ENCODE peak calls at places on chromosomes 16 and 17, in seven cellular contexts. One of them, this sample, is unnamed.

GRCh38 chr16:56332464-56333079 is 92.8 kb downstream of the AMFR start:
- DNase-seq in vagina: no peak
- DNase-seq in HFF-Myc: peak
- DNase-seq in fibroblast of villous mesenchyme: peak
- DNase-seq in ascending aorta: no peak
- DNase-seq in heart right ventricle: peak
- DNase-seq in A549: peak
- DNase-seq in this sample: no peak

GRCh38 chr17:11300738-11301137 is 59.7 kb downstream of the SHISA6 start:
- DNase-seq in vagina: no peak
- DNase-seq in heart right ventricle: no peak
- DNase-seq in HFF-Myc: no peak
- DNase-seq in fibroblast of villous mesenchyme: no peak
- DNase-seq in ascending aorta: no peak
- DNase-seq in A549: no peak
- DNase-seq in this sample: no peak

GRCh38 chr17:302300-302698 is 50.3 kb downstream of the RPH3AL start:
- DNase-seq in HFF-Myc: no peak
- DNase-seq in heart right ventricle: peak
- DNase-seq in vagina: no peak
- DNase-seq in fibroblast of villous mesenchyme: no peak
- DNase-seq in A549: no peak
- DNase-seq in ascending aorta: no peak
- DNase-seq in this sample: no peak

GRCh38 chr16:25060920-25061319 is 45.8 kb upstream of the ARHGAP17 start:
- DNase-seq in A549: no peak
- DNase-seq in HFF-Myc: no peak
- DNase-seq in heart right ventricle: no peak
- DNase-seq in vagina: no peak
- DNase-seq in fibroblast of villous mesenchyme: peak
- DNase-seq in ascending aorta: no peak
- DNase-seq in this sample: no peak

GRCh38 chr17:1568950-1569810 is 6.6 kb upstream of the PITPNA start:
- DNase-seq in vagina: no peak
- DNase-seq in heart right ventricle: no peak
- DNase-seq in fibroblast of villous mesenchyme: no peak
- DNase-seq in HFF-Myc: no peak
- DNase-seq in ascending aorta: no peak
- DNase-seq in A549: no peak
- DNase-seq in this sample: no peak

GRCh38 chr17:71572343-71572742 is 548.5 kb upstream of the SOX9 start:
- DNase-seq in fibroblast of villous mesenchyme: no peak
- DNase-seq in heart right ventricle: no peak
- DNase-seq in HFF-Myc: no peak
- DNase-seq in ascending aorta: no peak
- DNase-seq in A549: no peak
- DNase-seq in vagina: no peak
- DNase-seq in this sample: no peak

GRCh38 chr16:1545044-1545736 is 11.7 kb downstream of the TMEM204 start:
- DNase-seq in vagina: no peak
- DNase-seq in fibroblast of villous mesenchyme: peak
- DNase-seq in A549: no peak
- DNase-seq in heart right ventricle: peak
- DNase-seq in ascending aorta: no peak
- DNase-seq in HFF-Myc: no peak
- DNase-seq in this sample: no peak

GRCh38 chr17:16872836-16873653 is 98.9 kb downstream of the TNFRSF13B start:
- DNase-seq in vagina: no peak
- DNase-seq in HFF-Myc: no peak
- DNase-seq in fibroblast of villous mesenchyme: peak
- DNase-seq in ascending aorta: peak
- DNase-seq in A549: peak
- DNase-seq in heart right ventricle: no peak
- DNase-seq in this sample: no peak

GRCh38 chr17:1078831-1079561 is 82.1 kb downstream of the TIMM22 start:
- DNase-seq in heart right ventricle: peak
- DNase-seq in fibroblast of villous mesenchyme: no peak
- DNase-seq in HFF-Myc: no peak
- DNase-seq in vagina: no peak
- DNase-seq in ascending aorta: no peak
- DNase-seq in A549: no peak
- DNase-seq in this sample: no peak

GRCh38 chr17:44307387-44308186 is 814 bp upstream of the RUNDC3A start:
- DNase-seq in A549: peak
- DNase-seq in HFF-Myc: no peak
- DNase-seq in fibroblast of villous mesenchyme: peak
- DNase-seq in ascending aorta: no peak
- DNase-seq in heart right ventricle: peak
- DNase-seq in vagina: no peak
- DNase-seq in this sample: peak

GRCh38 chr16:22186517-22186916 is 19.6 kb upstream of the EEF2K start:
- DNase-seq in HFF-Myc: no peak
- DNase-seq in A549: peak
- DNase-seq in ascending aorta: no peak
- DNase-seq in vagina: no peak
- DNase-seq in heart right ventricle: no peak
- DNase-seq in fibroblast of villous mesenchyme: no peak
- DNase-seq in this sample: no peak

GRCh38 chr17:31596382-31597323 is 205.2 kb downstream of the RAB11FIP4 start:
- DNase-seq in fibroblast of villous mesenchyme: peak
- DNase-seq in HFF-Myc: peak
- DNase-seq in heart right ventricle: peak
- DNase-seq in A549: peak
- DNase-seq in ascending aorta: peak
- DNase-seq in vagina: peak
- DNase-seq in this sample: no peak

GRCh38 chr17:77366558-77367245 is 225.9 kb downstream of the SEC14L1 start:
- DNase-seq in HFF-Myc: no peak
- DNase-seq in ascending aorta: no peak
- DNase-seq in vagina: no peak
- DNase-seq in heart right ventricle: peak
- DNase-seq in A549: no peak
- DNase-seq in fibroblast of villous mesenchyme: peak
- DNase-seq in this sample: no peak

GRCh38 chr17:79073706-79074088 is 927 bp upstream of the ENGASE start:
- DNase-seq in fibroblast of villous mesenchyme: no peak
- DNase-seq in heart right ventricle: no peak
- DNase-seq in A549: no peak
- DNase-seq in HFF-Myc: no peak
- DNase-seq in vagina: no peak
- DNase-seq in ascending aorta: peak
- DNase-seq in this sample: no peak

GRCh38 chr17:17391575-17392370 is 85.0 kb upstream of the MED9 start:
- DNase-seq in heart right ventricle: no peak
- DNase-seq in HFF-Myc: no peak
- DNase-seq in vagina: no peak
- DNase-seq in ascending aorta: no peak
- DNase-seq in A549: peak
- DNase-seq in fibroblast of villous mesenchyme: no peak
- DNase-seq in this sample: no peak

GRCh38 chr16:54052271-54052670 is 234.3 kb downstream of the IRX3 start:
- DNase-seq in vagina: no peak
- DNase-seq in ascending aorta: no peak
- DNase-seq in fibroblast of villous mesenchyme: no peak
- DNase-seq in heart right ventricle: no peak
- DNase-seq in HFF-Myc: no peak
- DNase-seq in A549: no peak
- DNase-seq in this sample: no peak

GRCh38 chr17:41736983-41737679 is 2.7 kb upstream of the HAP1 start:
- DNase-seq in heart right ventricle: no peak
- DNase-seq in HFF-Myc: no peak
- DNase-seq in fibroblast of villous mesenchyme: no peak
- DNase-seq in A549: no peak
- DNase-seq in vagina: no peak
- DNase-seq in ascending aorta: no peak
- DNase-seq in this sample: no peak

GRCh38 chr17:48471807-48472484 is 41.9 kb upstream of the SKAP1 start:
- DNase-seq in HFF-Myc: no peak
- DNase-seq in vagina: no peak
- DNase-seq in ascending aorta: no peak
- DNase-seq in fibroblast of villous mesenchyme: no peak
- DNase-seq in A549: no peak
- DNase-seq in heart right ventricle: no peak
- DNase-seq in this sample: peak

GRCh38 chr16:86044241-86044671 is 145.3 kb downstream of the IRF8 start:
- DNase-seq in fibroblast of villous mesenchyme: peak
- DNase-seq in vagina: no peak
- DNase-seq in HFF-Myc: peak
- DNase-seq in heart right ventricle: no peak
- DNase-seq in ascending aorta: no peak
- DNase-seq in A549: peak
- DNase-seq in this sample: peak
- TF ChIP-seq CTCF in fibroblast of villous mesenchyme: peak
- TF ChIP-seq CTCF in vagina: no peak
- TF ChIP-seq CTCF in HFF-Myc: peak
- TF ChIP-seq CTCF in heart right ventricle: peak
- TF ChIP-seq CTCF in ascending aorta: no peak
- TF ChIP-seq CTCF in A549: peak
- TF ChIP-seq CTCF in this sample: peak

GRCh38 chr17:81423698-81424071 is 28.4 kb downstream of the BAHCC1 start:
- DNase-seq in ascending aorta: no peak
- DNase-seq in fibroblast of villous mesenchyme: no peak
- DNase-seq in vagina: no peak
- DNase-seq in A549: no peak
- DNase-seq in heart right ventricle: no peak
- DNase-seq in HFF-Myc: no peak
- DNase-seq in this sample: no peak
- TF ChIP-seq CTCF in ascending aorta: no peak
- TF ChIP-seq CTCF in fibroblast of villous mesenchyme: no peak
- TF ChIP-seq CTCF in vagina: no peak
- TF ChIP-seq CTCF in A549: no peak
- TF ChIP-seq CTCF in heart right ventricle: no peak
- TF ChIP-seq CTCF in HFF-Myc: no peak
- TF ChIP-seq CTCF in this sample: no peak

GRCh38 chr17:8014558-8014850 is 12.1 kb downstream of the GUCY2D start:
- DNase-seq in ascending aorta: no peak
- DNase-seq in HFF-Myc: no peak
- DNase-seq in heart right ventricle: no peak
- DNase-seq in A549: no peak
- DNase-seq in vagina: no peak
- DNase-seq in fibroblast of villous mesenchyme: no peak
- DNase-seq in this sample: no peak

GRCh38 chr17:8018436-8018835 is 16.0 kb downstream of the GUCY2D start:
- DNase-seq in heart right ventricle: no peak
- DNase-seq in HFF-Myc: no peak
- DNase-seq in vagina: peak
- DNase-seq in ascending aorta: peak
- DNase-seq in A549: no peak
- DNase-seq in fibroblast of villous mesenchyme: no peak
- DNase-seq in this sample: no peak

GRCh38 chr17:8015236-8015956 is 13.0 kb downstream of the GUCY2D start:
- DNase-seq in ascending aorta: peak
- DNase-seq in heart right ventricle: no peak
- DNase-seq in HFF-Myc: no peak
- DNase-seq in fibroblast of villous mesenchyme: no peak
- DNase-seq in vagina: no peak
- DNase-seq in A549: no peak
- DNase-seq in this sample: no peak

GRCh38 chr17:8015957-8016631 is 13.7 kb downstream of the GUCY2D start:
- DNase-seq in fibroblast of villous mesenchyme: no peak
- DNase-seq in HFF-Myc: no peak
- DNase-seq in heart right ventricle: no peak
- DNase-seq in vagina: no peak
- DNase-seq in ascending aorta: peak
- DNase-seq in A549: no peak
- DNase-seq in this sample: peak

GRCh38 chr17:8016632-8017424 is 14.4 kb downstream of the GUCY2D start:
- DNase-seq in HFF-Myc: no peak
- DNase-seq in heart right ventricle: no peak
- DNase-seq in vagina: peak
- DNase-seq in fibroblast of villous mesenchyme: peak
- DNase-seq in ascending aorta: peak
- DNase-seq in A549: peak
- DNase-seq in this sample: no peak
- TF ChIP-seq CTCF in HFF-Myc: peak
- TF ChIP-seq CTCF in heart right ventricle: peak
- TF ChIP-seq CTCF in vagina: no peak
- TF ChIP-seq CTCF in fibroblast of villous mesenchyme: peak
- TF ChIP-seq CTCF in ascending aorta: peak
- TF ChIP-seq CTCF in A549: peak
- TF ChIP-seq CTCF in this sample: peak

GRCh38 chr16:71406724-71407123 is 35.1 kb downstream of the TLE7 start:
- DNase-seq in vagina: no peak
- DNase-seq in HFF-Myc: no peak
- DNase-seq in heart right ventricle: no peak
- DNase-seq in A549: no peak
- DNase-seq in ascending aorta: no peak
- DNase-seq in fibroblast of villous mesenchyme: no peak
- DNase-seq in this sample: no peak

GRCh38 chr16:71408536-71408935 is 33.3 kb downstream of the TLE7 start:
- DNase-seq in heart right ventricle: no peak
- DNase-seq in HFF-Myc: no peak
- DNase-seq in fibroblast of villous mesenchyme: no peak
- DNase-seq in A549: no peak
- DNase-seq in ascending aorta: no peak
- DNase-seq in vagina: no peak
- DNase-seq in this sample: no peak

GRCh38 chr16:71410146-71410545 is 31.7 kb downstream of the TLE7 start:
- DNase-seq in ascending aorta: no peak
- DNase-seq in heart right ventricle: no peak
- DNase-seq in HFF-Myc: no peak
- DNase-seq in vagina: no peak
- DNase-seq in A549: no peak
- DNase-seq in fibroblast of villous mesenchyme: no peak
- DNase-seq in this sample: no peak

GRCh38 chr16:71407731-71408130 is 34.1 kb downstream of the TLE7 start:
- DNase-seq in vagina: no peak
- DNase-seq in A549: no peak
- DNase-seq in HFF-Myc: no peak
- DNase-seq in fibroblast of villous mesenchyme: no peak
- DNase-seq in ascending aorta: no peak
- DNase-seq in heart right ventricle: no peak
- DNase-seq in this sample: no peak

DNA sequence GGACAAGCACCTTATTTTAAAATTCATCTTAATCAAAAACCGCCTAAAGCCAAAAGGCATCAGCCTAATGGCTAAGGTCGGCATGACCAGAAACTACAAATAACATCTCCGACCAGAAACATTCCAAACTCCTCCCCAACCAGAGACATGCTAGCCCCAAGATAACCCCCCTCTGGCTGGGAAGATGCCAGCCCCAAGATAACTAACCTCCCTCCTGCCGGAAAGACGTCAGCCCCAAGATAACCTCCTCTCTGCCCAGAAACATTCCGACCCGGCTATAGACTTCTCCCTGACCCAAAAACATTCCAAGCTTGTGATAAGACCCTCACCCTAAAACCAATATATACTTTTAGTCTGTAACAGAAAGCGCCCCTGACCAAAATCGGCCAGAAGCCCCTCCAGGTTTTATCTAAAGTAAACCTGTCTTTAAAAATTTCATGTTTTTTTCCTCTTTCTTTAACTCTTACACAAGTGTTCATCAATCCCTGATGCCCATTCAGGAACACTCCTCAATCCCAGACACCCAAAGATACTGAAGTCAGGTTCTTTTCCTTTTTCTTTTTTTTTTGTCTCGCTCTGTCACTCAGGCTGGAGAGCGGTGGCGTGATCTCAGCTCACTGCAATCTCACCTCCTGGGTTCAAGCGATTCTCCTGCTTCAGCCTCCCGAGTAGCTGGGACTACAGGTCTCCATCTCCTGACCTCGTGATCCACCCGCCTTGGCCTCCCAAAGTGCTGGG is 32.6 kb downstream of the TLE7 start:
- DNase-seq in A549: no peak
- DNase-seq in HFF-Myc: no peak
- DNase-seq in vagina: no peak
- DNase-seq in heart right ventricle: peak
- DNase-seq in fibroblast of villous mesenchyme: peak
- DNase-seq in ascending aorta: no peak
- DNase-seq in this sample: no peak
- TF ChIP-seq CTCF in A549: no peak
- TF ChIP-seq CTCF in HFF-Myc: no peak
- TF ChIP-seq CTCF in vagina: no peak
- TF ChIP-seq CTCF in heart right ventricle: no peak
- TF ChIP-seq CTCF in fibroblast of villous mesenchyme: no peak
- TF ChIP-seq CTCF in ascending aorta: no peak
- TF ChIP-seq CTCF in this sample: no peak

This sample was measured in mesothelial cell of epicardium.